ENCODE peak calls at places on chromosome 7, in seven cellular contexts. I is IMR-90, K is lower lobe of right lung, M is natural killer cell, G is GM12865, A is lung, E is A549. Y is an unnamed sample.
A peak's percentile ranks its signal among the peaks of the same experiment; 100 is the strongest.

GRCh38 chr7:132865366-132865765 is 216.5 kb downstream of the CHCHD3 start:
- DNase-seq in I (no peak), K (no peak), M (no peak), G (no peak), A (no peak), E (no peak), Y (no peak)

GRCh38 chr7:95737828-95738505 is 34.4 kb upstream of the DYNC1I1 start:
- DNase-seq in I (no peak), K (no peak), M (no peak), G (no peak), A (no peak), E (no peak), Y (no peak)

GRCh38 chr7:143395187-143396149 is 13.2 kb downstream of the EPHA1 start:
- DNase-seq in I (no peak), K (no peak), M (no peak), G (no peak), A (peak; percentile 31), E (no peak), Y (no peak)

GRCh38 chr7:85554294-85554877 is 367.5 kb upstream of the SEMA3D start:
- DNase-seq in I (peak; percentile 82), K (no peak), M (no peak), G (peak; percentile 62), A (no peak), E (peak; percentile 79), Y (peak; percentile 4)

GRCh38 chr7:28149291-28150101 is 31.1 kb downstream of the JAZF1 start:
- DNase-seq in I (no peak), K (no peak), M (no peak), G (no peak), A (no peak), E (no peak), Y (no peak)

GRCh38 chr7:5689118-5689517 is 92.3 kb downstream of the RNF216 start:
- DNase-seq in I (peak; percentile 69), K (no peak), M (no peak), G (peak; percentile 68), A (no peak), E (no peak), Y (no peak)

GRCh38 chr7:29609162-29610030 is 45.8 kb downstream of the PRR15 start:
- DNase-seq in I (no peak), K (no peak), M (no peak), G (peak; percentile 33), A (no peak), E (peak; percentile 77), Y (no peak)

GRCh38 chr7:90192876-90193765 is 18.4 kb upstream of the STEAP2 start:
- DNase-seq in I (peak; percentile 2), K (no peak), M (no peak), G (no peak), A (no peak), E (no peak), Y (no peak)

GRCh38 chr7:128266891-128267839 is 26.1 kb downstream of the LEP start:
- DNase-seq in I (peak; percentile 45), K (no peak), M (no peak), G (no peak), A (peak; percentile 36), E (no peak), Y (no peak)

GRCh38 chr7:91379246-91379645 is 115.0 kb downstream of the FZD1 start:
- DNase-seq in I (no peak), K (no peak), M (no peak), G (no peak), A (no peak), E (no peak), Y (no peak)

DNA sequence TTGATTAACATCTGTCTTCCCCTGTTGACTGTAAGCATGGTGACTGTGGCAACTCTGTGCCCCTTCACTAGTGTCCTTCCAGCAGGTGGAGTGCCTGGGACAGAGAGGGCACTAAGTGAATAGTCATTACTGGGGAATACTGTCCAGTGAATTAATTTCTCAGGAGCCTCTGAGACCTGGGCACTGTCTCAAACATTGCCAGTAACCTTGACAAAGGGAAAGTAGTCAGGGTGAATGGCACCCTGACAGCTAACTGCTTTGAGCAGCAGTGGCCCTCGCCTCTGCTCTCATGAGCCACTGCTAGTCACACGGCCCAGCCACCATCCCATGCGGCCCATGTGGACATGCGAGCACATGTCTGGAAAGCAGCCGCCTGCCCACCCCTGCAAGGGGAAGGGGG is 13.1 kb upstream of the GRB10 start:
- DNase-seq in I (no peak), K (no peak), M (no peak), G (no peak), A (no peak), E (peak; percentile 35), Y (no peak)
- TF ChIP-seq CTCF in I (no peak), K (no peak), M (no peak), G (no peak), A (no peak), E (peak; percentile 48), Y (no peak)

DNA sequence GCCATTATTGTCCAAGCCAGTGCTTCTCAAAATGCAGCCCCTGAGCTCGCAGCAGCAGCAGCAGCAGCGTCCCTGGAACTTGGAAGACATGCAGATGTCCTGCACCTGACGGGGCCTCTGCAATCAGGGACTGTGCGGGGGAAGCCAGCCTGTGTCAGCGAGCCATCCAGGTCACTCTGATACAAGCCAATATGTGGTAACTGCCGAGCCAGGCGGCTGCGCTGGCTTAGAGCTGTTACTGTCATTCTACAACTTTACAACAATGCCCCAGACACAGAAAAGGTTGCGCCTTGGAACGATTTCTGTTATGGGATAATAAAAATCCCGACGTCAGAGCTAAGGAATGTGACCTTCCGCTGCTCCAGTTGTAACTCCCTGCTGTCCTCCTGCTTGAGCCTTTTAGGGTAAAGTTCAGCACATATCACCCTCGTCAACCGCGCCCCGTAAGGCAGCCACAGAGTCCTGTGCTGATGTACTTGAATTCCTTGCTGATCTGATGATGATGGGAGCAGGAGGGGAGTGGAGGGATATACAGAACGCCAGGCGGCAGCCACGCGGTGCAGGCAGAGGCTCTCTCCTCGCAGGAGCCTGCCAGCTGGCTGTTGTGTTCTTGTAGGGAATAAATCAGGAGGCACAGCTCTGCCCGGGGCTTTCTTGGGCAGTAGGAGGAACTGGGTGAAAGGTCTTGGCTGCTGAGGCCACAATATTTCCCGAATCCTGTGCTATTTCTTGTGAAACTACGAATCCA is 20.0 kb upstream of the CRYGN start:
- DNase-seq in I (peak; percentile 86), K (peak; percentile 72), M (no peak), G (no peak), A (peak; percentile 59), E (peak; percentile 90), Y (peak; percentile 13)
- TF ChIP-seq CTCF in I (peak; percentile 50), K (peak; percentile 32), M (no peak), G (no peak), A (no peak), E (peak; percentile 36), Y (no peak)

DNA sequence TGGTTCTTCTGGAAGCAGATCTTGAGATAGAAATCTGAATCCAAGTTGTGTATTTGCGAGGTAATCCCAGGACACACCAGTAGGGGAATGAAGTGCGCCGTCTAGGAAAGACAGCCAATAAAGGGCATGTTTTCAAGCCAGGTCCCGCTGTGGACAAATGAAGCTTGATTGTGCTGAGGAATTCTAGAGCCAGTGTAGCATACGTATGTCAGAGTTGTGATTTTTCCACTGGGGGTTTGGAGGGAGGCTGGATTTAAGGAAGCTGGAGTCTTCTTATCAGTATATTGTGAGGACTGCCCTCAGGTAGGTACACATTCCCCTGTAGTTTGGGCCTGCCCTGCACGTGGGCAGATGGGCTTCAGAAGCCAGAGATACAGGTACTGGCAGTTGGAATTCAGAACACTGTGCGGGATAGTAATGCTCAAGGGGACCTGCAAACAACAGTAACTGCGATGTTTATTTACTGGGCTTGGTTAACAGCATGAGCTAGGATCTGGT is 50.9 kb downstream of the GALNT11 start:
- DNase-seq in I (no peak), K (no peak), M (no peak), G (peak; percentile 11), A (no peak), E (peak; percentile 50), Y (peak; percentile 26)
- TF ChIP-seq CTCF in I (peak; percentile 20), K (peak; percentile 40), M (no peak), G (peak; percentile 28), A (no peak), E (peak; percentile 39), Y (no peak)

GRCh38 chr7:70698219-70698832 is 433.6 kb upstream of the GALNT17 start:
- DNase-seq in I (peak; percentile 73), K (no peak), M (no peak), G (peak; percentile 67), A (no peak), E (peak; percentile 55), Y (peak; percentile 45)
- TF ChIP-seq CTCF in I (peak; percentile 97), K (peak; percentile 85), M (peak; percentile 96), G (peak; percentile 80), A (peak; percentile 86), E (peak; percentile 93), Y (peak; percentile 84)